ENCODE peak calls at places on chromosomes 2 and 18, in ten cellular contexts. M is iris pigment epithelial cell; Y is smooth muscle cell of the brain vasculature; K is NT2/D1; I is stimulated activated CD4-positive, alpha-beta T cell treated with anti-CD3 and anti-CD28 coated beads, Interleukin-2, amount 100 ng/mL, for 4 hours; T is activated naive CD4-positive, alpha-beta T cell; E is fibroblast of mammary gland; G is naive B cell; O is stimulated activated naive CD8-positive, alpha-beta T cell treated with anti-CD3 and anti-CD28 coated beads, Interleukin-15, Interleukin-2, amounts not matched to agents 100 U/mL and 50 U/mL, for 24 hours; B is occipital lobe. D is an unnamed sample.

GRCh38 chr2:95282458-95282857 is 8.2 kb downstream of the PROM2 start:
- DNase-seq in M (no peak), Y (no peak), K (no peak), I (no peak), T (no peak), E (no peak), G (no peak), O (no peak), B (no peak), D (no peak)

GRCh38 chr2:193011870-193012269 is 817.1 kb upstream of the TMEFF2 start:
- DNase-seq in M (no peak), Y (no peak), K (no peak), I (no peak), T (no peak), E (no peak), G (no peak), O (no peak), B (no peak), D (no peak)

GRCh38 chr18:27577740-27578139 is 392.6 kb upstream of the CHST9 start:
- DNase-seq in M (no peak), Y (no peak), K (no peak), I (no peak), T (no peak), E (no peak), G (no peak), O (no peak), B (no peak), D (no peak)

GRCh38 chr2:60554649-60555065 is 1.2 kb upstream of the BCL11A start:
- DNase-seq in M (no peak), Y (no peak), K (no peak), I (no peak), T (no peak), E (no peak), G (no peak), O (peak; percentile 16), B (no peak), D (no peak)

GRCh38 chr2:112301171-112301584 is 25.8 kb downstream of the ZC3H6 start:
- DNase-seq in M (peak; percentile 81), Y (no peak), K (no peak), I (no peak), T (no peak), E (no peak), G (no peak), O (no peak), B (no peak), D (no peak)

GRCh38 chr2:190277234-190278112 is 42.2 kb downstream of the HIBCH start:
- DNase-seq in M (peak; percentile 61), Y (peak; percentile 24), K (peak; percentile 3), I (no peak), T (no peak), E (peak; percentile 78), G (no peak), O (no peak), B (no peak), D (peak; percentile 32)

GRCh38 chr2:218722419-218722818 is 11.8 kb downstream of the TTLL4 start:
- DNase-seq in M (no peak), Y (no peak), K (no peak), I (no peak), T (no peak), E (no peak), G (no peak), O (no peak), B (no peak), D (no peak)

GRCh38 chr2:209314641-209315040 is 109.2 kb upstream of the MAP2 start:
- DNase-seq in M (peak; percentile 27), Y (no peak), K (no peak), I (no peak), T (no peak), E (peak; percentile 6), G (no peak), O (no peak), B (no peak), D (no peak)

GRCh38 chr2:158723921-158724802 is 71.0 kb upstream of the DAPL1 start:
- DNase-seq in M (no peak), Y (no peak), K (no peak), I (no peak), T (no peak), E (no peak), G (no peak), O (no peak), B (no peak), D (no peak)

GRCh38 chr2:644871-645270 is 32.3 kb downstream of the TMEM18 start:
- DNase-seq in M (no peak), Y (no peak), K (no peak), I (no peak), T (no peak), E (no peak), G (no peak), O (no peak), B (no peak), D (no peak)

GRCh38 chr2:20567159-20567925 is 83.6 kb downstream of the HS1BP3 start:
- DNase-seq in M (no peak), Y (no peak), K (no peak), I (no peak), T (no peak), E (no peak), G (no peak), O (no peak), B (no peak), D (no peak)

GRCh38 chr2:237724811-237725478 is 73.6 kb upstream of the RBM44 start:
- DNase-seq in M (no peak), Y (no peak), K (no peak), I (no peak), T (no peak), E (no peak), G (no peak), O (no peak), B (no peak), D (no peak)

GRCh38 chr2:190615555-190616200 is 33.2 kb upstream of the NAB1 start:
- DNase-seq in M (no peak), Y (no peak), K (peak; percentile 70), I (no peak), T (no peak), E (no peak), G (no peak), O (no peak), B (no peak), D (no peak)

GRCh38 chr2:239181074-239181581 is 219.7 kb downstream of the HDAC4 start:
- DNase-seq in M (no peak), Y (no peak), K (no peak), I (no peak), T (no peak), E (no peak), G (no peak), O (no peak), B (no peak), D (no peak)

GRCh38 chr18:833197-833596 is 21.2 kb upstream of the YES1 start:
- DNase-seq in M (no peak), Y (no peak), K (no peak), I (no peak), T (no peak), E (no peak), G (no peak), O (no peak), B (no peak), D (no peak)

GRCh38 chr18:57466745-57467144 is 31.6 kb downstream of the ONECUT2 start:
- DNase-seq in M (no peak), Y (no peak), K (no peak), I (no peak), T (no peak), E (no peak), G (no peak), O (no peak), B (no peak), D (no peak)

GRCh38 chr2:60070851-60071250 is 482.6 kb downstream of the BCL11A start:
- DNase-seq in M (no peak), Y (no peak), K (no peak), I (no peak), T (no peak), E (no peak), G (no peak), O (no peak), B (no peak), D (no peak)

GRCh38 chr2:45993476-45993991 is 303.7 kb upstream of the EPAS1 start:
- DNase-seq in M (peak; percentile 82), Y (peak; percentile 49), K (peak; percentile 80), I (peak; percentile 43), T (no peak), E (peak; percentile 88), G (peak; percentile 30), O (peak; percentile 54), B (no peak), D (peak; percentile 80)